ENCODE peak calls at places on chromosomes 5 and 9, in eight cellular contexts. M, W, B, J, N, K, Y and E are unnamed samples.

GRCh38 chr9:121059998-121060636 is 10.0 kb upstream of the C5 start:
- DNase-seq in Y (no peak), K (peak), J (peak), B (peak), N (peak), W (no peak), M (peak), E (no peak)

GRCh38 chr9:135614821-135615665 is 24.3 kb downstream of the GLT6D1 start:
- DNase-seq in K (no peak), B (no peak), J (no peak), Y (no peak), M (no peak), N (no peak), W (no peak), E (no peak)

GRCh38 chr9:71791875-71792274 is 23.6 kb upstream of the CEMIP2 start:
- DNase-seq in K (no peak), J (no peak), B (no peak), Y (no peak), M (no peak), W (no peak), N (no peak), E (no peak)

GRCh38 chr9:130159057-130159456 is 13.1 kb upstream of the NCS1 start:
- DNase-seq in W (no peak), J (no peak), K (no peak), N (no peak), B (no peak), M (no peak), Y (no peak), E (no peak)

GRCh38 chr5:123035950-123036390 is 555 bp downstream of the PPIC start:
- DNase-seq in Y (peak), K (peak), N (peak), M (no peak), W (peak), J (no peak), B (peak), E (peak)

GRCh38 chr9:135702002-135702721 is at the start of gene KCNT1:
- DNase-seq in B (peak), M (peak), N (peak), J (peak), Y (no peak), K (peak), W (no peak), E (peak)

GRCh38 chr5:36156124-36156601 is 4.3 kb downstream of the SKP2 start:
- DNase-seq in Y (no peak), M (peak), K (no peak), J (no peak), W (no peak), N (no peak), B (no peak), E (peak)

GRCh38 chr5:32044904-32045303 is 129.2 kb downstream of the GOLPH3 start:
- DNase-seq in N (no peak), W (no peak), K (no peak), M (no peak), J (no peak), B (peak), Y (no peak), E (no peak)

GRCh38 chr9:69293186-69293585 is 31.8 kb upstream of the ENTREP1 start:
- DNase-seq in N (no peak), M (no peak), J (no peak), B (no peak), Y (no peak), K (no peak), W (no peak), E (no peak)

GRCh38 chr5:146254223-146254622 is 50.8 kb downstream of the RBM27 start:
- DNase-seq in M (no peak), Y (no peak), K (no peak), J (no peak), B (no peak), W (no peak), N (no peak), E (no peak)

GRCh38 chr5:19988447-19988846 is 447 bp upstream of the CDH18 start:
- DNase-seq in J (no peak), B (no peak), Y (no peak), N (no peak), K (no peak), M (no peak), W (no peak), E (no peak)

GRCh38 chr5:33261305-33261704 is 179.5 kb upstream of the TARS1 start:
- DNase-seq in K (no peak), M (no peak), W (no peak), B (peak), N (no peak), Y (no peak), J (no peak), E (no peak)
- TF ChIP-seq CTCF in K (no peak), M (no peak), W (no peak), B (no peak), N (no peak), Y (no peak), J (no peak), E (no peak)

GRCh38 chr5:167271061-167271460 is 1020.4 kb upstream of the WWC1 start:
- DNase-seq in K (no peak), N (no peak), Y (no peak), J (no peak), B (no peak), W (no peak), M (no peak), E (no peak)
- TF ChIP-seq CTCF in K (no peak), N (no peak), Y (no peak), J (no peak), B (no peak), W (no peak), M (no peak), E (no peak)

DNA sequence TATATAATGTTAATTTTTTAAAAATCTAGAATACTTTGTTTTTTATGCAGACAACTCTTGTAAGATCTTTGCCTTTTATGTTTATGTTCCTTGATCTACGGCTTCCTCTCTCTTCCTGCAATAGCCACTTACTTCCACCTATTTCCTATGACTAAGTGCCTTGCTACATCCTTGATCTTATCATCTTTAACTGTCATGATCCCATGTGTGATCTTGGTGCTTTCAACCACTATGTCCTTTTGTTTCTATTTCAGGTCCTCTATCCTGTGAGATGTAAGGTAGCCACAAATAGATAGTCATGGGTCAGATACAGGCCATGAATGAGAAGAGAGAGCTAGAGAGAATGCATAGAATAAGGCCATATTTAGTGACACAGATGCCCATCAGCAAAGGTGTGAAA is 243.6 kb upstream of the HAPLN1 start:
- DNase-seq in J (no peak), B (no peak), M (no peak), W (no peak), Y (no peak), K (no peak), N (no peak), E (no peak)
- TF ChIP-seq CTCF in J (no peak), B (no peak), M (no peak), W (no peak), Y (no peak), K (no peak), N (no peak), E (no peak)

DNA sequence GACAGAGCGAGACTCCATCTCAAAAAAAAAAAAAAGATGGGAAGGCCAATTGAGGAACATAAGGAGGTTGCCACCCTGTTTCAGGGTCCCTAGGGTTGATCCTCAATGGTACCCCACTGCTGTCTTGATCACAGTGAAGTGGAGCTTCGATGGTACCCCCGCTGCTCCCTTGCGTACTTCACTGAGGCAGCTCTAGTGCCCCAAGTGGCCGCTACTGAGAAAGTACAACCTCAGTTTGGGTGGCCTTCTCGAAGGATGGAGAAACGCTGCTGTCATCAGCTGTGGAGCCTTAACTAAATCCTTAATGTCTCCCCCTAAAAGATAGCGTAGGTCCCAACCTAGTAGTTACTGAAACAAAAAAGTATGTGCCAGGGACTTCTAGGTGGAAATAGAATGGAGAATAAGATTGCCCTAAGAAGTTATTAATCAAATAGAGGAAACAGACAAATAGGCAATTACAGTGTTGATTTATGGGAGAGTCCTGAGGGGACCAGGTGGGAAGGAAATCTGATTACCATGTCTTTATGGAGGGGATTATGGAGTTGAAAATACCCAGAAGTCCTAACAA is 6.3 kb downstream of the TESK1 start:
- DNase-seq in B (peak), K (no peak), J (peak), M (no peak), Y (peak), N (peak), W (peak), E (peak)
- TF ChIP-seq CTCF in B (peak), K (peak), J (peak), M (peak), Y (peak), N (peak), W (peak), E (peak)

DNA sequence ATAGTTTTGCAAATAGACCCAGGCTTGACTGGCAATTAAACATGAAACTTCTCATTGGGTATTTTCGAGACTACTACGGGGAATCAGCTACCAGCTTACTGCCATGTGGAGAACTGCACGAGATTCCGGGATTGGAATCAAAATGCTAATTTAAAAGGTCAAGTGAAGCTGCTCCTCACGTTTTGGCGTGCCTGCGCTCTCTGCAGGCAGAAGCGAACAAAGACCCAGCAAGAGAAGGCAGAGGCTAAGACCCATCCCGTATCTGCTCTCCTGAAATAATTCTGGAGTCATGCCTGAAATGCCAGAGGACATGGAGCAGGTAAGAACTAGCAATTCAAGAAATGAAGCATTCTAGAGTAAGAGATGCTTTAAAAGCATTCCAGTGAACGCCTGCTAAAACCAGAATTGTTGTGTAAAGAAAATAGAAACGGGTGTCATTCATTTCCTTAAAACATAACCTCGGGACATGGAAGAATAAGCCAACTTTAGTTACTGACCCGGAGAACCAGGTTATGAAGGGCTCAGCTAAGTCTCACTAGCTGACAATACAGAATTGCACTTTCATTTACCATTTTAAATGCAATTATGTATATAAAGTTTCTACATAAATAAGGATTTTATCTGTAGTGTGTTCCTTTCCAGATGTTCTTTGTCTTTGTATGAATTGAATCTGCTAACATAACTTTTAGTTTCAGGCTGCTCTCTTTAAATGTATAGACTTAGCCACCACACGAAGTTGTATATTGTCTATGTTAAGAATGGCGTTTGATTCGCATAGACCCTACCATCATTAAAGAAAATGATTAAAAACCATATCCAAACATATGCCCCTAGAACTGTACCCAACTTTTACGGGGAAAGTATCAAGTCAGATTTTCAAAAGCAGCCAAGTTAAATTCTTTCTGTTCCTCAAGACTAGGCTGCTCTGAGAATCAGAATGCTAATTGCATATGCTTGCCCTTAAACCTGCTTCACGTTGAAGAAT is 2.0 kb upstream of the MAT2B start:
- DNase-seq in Y (peak), M (no peak), N (peak), W (peak), J (peak), B (peak), K (no peak), E (peak)
- TF ChIP-seq CTCF in Y (peak), M (peak), N (peak), W (peak), J (peak), B (peak), K (peak), E (no peak)

DNA sequence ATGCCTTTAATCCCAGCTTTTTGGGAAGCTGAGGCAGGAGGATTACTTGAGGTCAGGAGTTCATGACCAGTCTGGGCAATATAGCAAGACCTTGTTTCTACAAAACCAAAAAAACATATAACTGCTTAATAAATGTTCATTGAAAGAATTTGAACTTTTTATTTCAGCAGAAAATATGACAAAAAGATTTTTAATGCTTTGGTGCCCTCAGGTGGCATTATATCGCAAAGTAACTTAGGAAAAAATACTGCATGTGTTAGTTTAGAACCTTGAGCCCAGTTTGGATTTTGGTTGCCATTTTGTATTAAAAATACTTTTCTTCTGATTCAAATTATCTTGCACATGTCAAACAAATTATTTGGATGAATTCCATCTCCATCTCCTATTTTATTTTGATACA is 103.2 kb downstream of the GPBP1 start:
- DNase-seq in J (no peak), B (peak), K (no peak), M (no peak), N (no peak), Y (no peak), W (no peak), E (no peak)
- TF ChIP-seq CTCF in J (no peak), B (peak), K (no peak), M (peak), N (peak), Y (no peak), W (no peak), E (no peak)

GRCh38 chr9:98552306-98552705 is 156.4 kb downstream of the GABBR2 start:
- DNase-seq in M (no peak), W (no peak), Y (no peak), J (no peak), N (no peak), K (no peak), B (no peak), E (no peak)
- TF ChIP-seq CTCF in M (no peak), W (no peak), Y (no peak), J (no peak), N (no peak), K (no peak), B (no peak), E (no peak)

GRCh38 chr9:87795178-87795577 is 69.3 kb downstream of the CTSL start:
- DNase-seq in J (no peak), N (no peak), W (no peak), B (no peak), Y (no peak), M (no peak), K (no peak), E (no peak)

GRCh38 chr9:87787735-87788134 is 61.8 kb downstream of the CTSL start:
- DNase-seq in K (no peak), M (no peak), W (no peak), N (no peak), B (peak), J (no peak), Y (no peak), E (no peak)

GRCh38 chr9:87793292-87793691 is 67.4 kb downstream of the CTSL start:
- DNase-seq in N (no peak), J (no peak), K (no peak), W (peak), B (peak), M (no peak), Y (no peak), E (no peak)

GRCh38 chr9:87796232-87796631 is 70.3 kb downstream of the CTSL start:
- DNase-seq in K (no peak), Y (no peak), J (no peak), B (no peak), W (no peak), N (no peak), M (no peak), E (no peak)

GRCh38 chr9:87792831-87793288 is 66.9 kb downstream of the CTSL start:
- DNase-seq in Y (peak), K (peak), M (no peak), W (peak), B (no peak), J (no peak), N (no peak), E (no peak)
- TF ChIP-seq CTCF in Y (no peak), K (peak), M (no peak), W (no peak), B (no peak), J (no peak), N (peak), E (no peak)